ENCODE peak calls at places on chromosomes 3 and 15, in eight cellular contexts. G is AG09319, A is H9, M is choroid plexus epithelial cell, K is fibroblast of pulmonary artery, O is left ventricle myocardium inferior, T is fibroblast of lung, P is AG04449. I is an unnamed sample.
A peak's percentile ranks its signal among the peaks of the same experiment; 100 is the strongest.

GRCh38 chr3:140834266-140835037 is 107.2 kb upstream of the SLC25A36 start:
- DNase-seq in A (no peak), P (no peak), T (no peak), G (no peak), M (no peak), O (no peak), K (no peak), I (no peak)

GRCh38 chr15:63020128-63020527 is 22.4 kb upstream of the TPM1 start:
- DNase-seq in G (no peak), A (no peak), O (no peak), K (no peak), P (no peak), M (no peak), T (no peak), I (no peak)

GRCh38 chr3:140636452-140637138 is 41.3 kb upstream of the TRIM42 start:
- DNase-seq in O (no peak), A (no peak), M (peak; percentile 10), P (no peak), K (no peak), T (no peak), G (no peak), I (no peak)

GRCh38 chr15:23548071-23548470 is 17.4 kb upstream of the MKRN3 start:
- DNase-seq in G (no peak), O (no peak), A (no peak), M (no peak), K (no peak), T (no peak), P (no peak), I (no peak)

GRCh38 chr3:152213086-152213674 is 55.5 kb upstream of the MBNL1 start:
- DNase-seq in T (no peak), O (no peak), A (no peak), P (no peak), M (no peak), G (no peak), K (peak; percentile 30), I (no peak)

GRCh38 chr15:79455361-79455760 is 23.2 kb downstream of the MINAR1 start:
- DNase-seq in P (no peak), K (no peak), A (no peak), G (no peak), T (no peak), O (no peak), M (no peak), I (no peak)

GRCh38 chr15:29268706-29269484 is 727 bp downstream of the NSMCE3 start:
- DNase-seq in P (no peak), M (peak; percentile 40), T (peak; percentile 37), G (no peak), A (peak; percentile 57), K (peak; percentile 34), O (peak; percentile 14), I (no peak)

GRCh38 chr3:118968111-118968510 is 66.5 kb downstream of the IGSF11 start:
- DNase-seq in K (no peak), T (no peak), P (no peak), O (no peak), G (no peak), A (no peak), M (no peak), I (no peak)

GRCh38 chr3:124277516-124277890 is 285.6 kb upstream of the ROPN1 start:
- DNase-seq in P (no peak), O (no peak), A (no peak), M (peak; percentile 63), K (peak; percentile 67), G (no peak), T (no peak), I (no peak)

GRCh38 chr15:100525894-100526512 is 2.7 kb downstream of the CERS3 start:
- DNase-seq in G (no peak), A (no peak), P (no peak), K (no peak), T (no peak), O (peak; percentile 66), M (no peak), I (no peak)

GRCh38 chr3:24315991-24316390 is 178.7 kb downstream of the THRB start:
- DNase-seq in T (peak; percentile 45), A (no peak), M (peak; percentile 32), G (peak; percentile 44), O (no peak), P (no peak), K (peak; percentile 13), I (no peak)

GRCh38 chr3:64248247-64248646 is 23.0 kb upstream of the PRICKLE2 start:
- DNase-seq in M (no peak), O (no peak), T (no peak), G (no peak), A (no peak), K (no peak), P (no peak), I (no peak)

GRCh38 chr3:25107918-25108617 is 320.0 kb upstream of the RARB start:
- DNase-seq in P (no peak), T (no peak), M (no peak), G (no peak), K (no peak), A (no peak), O (no peak), I (no peak)

GRCh38 chr3:12287727-12288465 is 974 bp upstream of the PPARG start:
- DNase-seq in T (peak; percentile 47), M (peak; percentile 51), O (peak; percentile 56), A (peak; percentile 44), P (no peak), K (peak; percentile 57), G (no peak), I (peak; percentile 23)

GRCh38 chr3:105327662-105328337 is 38.9 kb upstream of the ALCAM start:
- DNase-seq in M (peak; percentile 29), O (no peak), G (peak; percentile 78), P (no peak), T (peak; percentile 58), A (no peak), K (peak; percentile 11), I (no peak)

GRCh38 chr3:151085889-151086483 is 522 bp downstream of the MED12L start:
- DNase-seq in A (peak; percentile 58), G (no peak), M (no peak), P (no peak), O (no peak), T (no peak), K (no peak), I (peak; percentile 51)

GRCh38 chr15:100939786-100940185 is 20.6 kb downstream of the LRRK1 start:
- DNase-seq in T (no peak), G (no peak), A (no peak), M (no peak), K (no peak), O (no peak), P (no peak), I (no peak)

GRCh38 chr3:60319179-60319858 is 931.9 kb downstream of the FHIT start:
- DNase-seq in K (no peak), T (no peak), M (no peak), A (no peak), P (no peak), G (no peak), O (no peak), I (no peak)

GRCh38 chr3:194312743-194313281 is 38.3 kb downstream of the CPN2 start:
- DNase-seq in O (no peak), A (no peak), T (peak; percentile 53), G (no peak), M (peak; percentile 89), K (peak; percentile 75), P (no peak), I (no peak)

GRCh38 chr15:57436166-57436565 is 59.9 kb downstream of the CGNL1 start:
- DNase-seq in M (no peak), T (no peak), G (no peak), P (no peak), O (no peak), A (no peak), K (no peak), I (no peak)

GRCh38 chr15:82103500-82103899 is 57.7 kb upstream of the MEX3B start:
- DNase-seq in K (no peak), M (no peak), P (no peak), T (no peak), A (no peak), O (no peak), G (no peak), I (no peak)
- TF ChIP-seq CTCF in K (peak; percentile 6), M (peak; percentile 46), P (peak; percentile 28), T (peak; percentile 8), A (peak; percentile 28), O (no peak), G (peak; percentile 12), I (no peak)

DNA sequence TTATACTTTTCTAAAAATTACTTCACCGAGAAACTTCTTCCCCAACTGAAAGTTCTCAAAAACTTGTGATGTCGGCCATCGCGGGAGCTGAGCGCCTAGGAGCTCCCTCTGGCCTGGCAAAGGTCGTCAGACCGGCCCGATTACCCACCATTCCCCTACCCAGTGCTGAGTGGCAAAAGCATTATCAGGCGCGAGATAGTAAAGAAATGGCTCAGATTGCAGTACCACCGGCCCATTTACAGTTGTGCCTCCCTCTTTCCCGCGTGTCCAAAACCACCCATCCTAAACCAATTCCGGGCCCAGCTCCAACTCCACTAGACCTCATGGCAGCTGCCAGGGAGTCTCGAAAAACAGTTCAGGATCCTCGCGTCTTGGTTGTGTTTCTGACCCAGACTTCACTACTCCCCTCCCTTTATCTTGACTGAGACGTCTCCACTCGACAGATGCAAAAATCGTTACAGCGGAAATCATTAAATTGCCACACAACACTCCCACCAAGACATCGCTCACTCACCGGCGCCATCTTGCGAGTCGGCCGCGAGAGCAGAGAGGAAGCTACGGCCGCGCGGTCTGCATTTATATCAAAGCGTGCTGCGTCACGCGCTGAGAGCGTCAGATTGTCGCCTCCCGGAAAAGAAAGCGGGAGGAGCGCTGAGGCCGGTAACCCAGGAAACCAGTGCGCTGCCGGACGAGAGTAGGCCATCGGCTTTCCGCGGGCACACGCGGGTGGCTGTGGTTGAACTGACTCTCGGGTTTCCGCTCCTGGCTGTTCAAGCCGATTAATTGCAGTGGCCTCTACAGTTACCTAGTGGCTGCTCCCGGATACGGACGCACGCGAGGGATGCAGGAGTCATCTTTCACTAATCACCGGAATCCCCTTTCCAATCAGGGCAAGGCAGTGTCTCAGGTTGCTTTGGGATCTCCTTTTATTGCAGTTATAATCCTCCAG is at the start of gene RPL22L1:
- DNase-seq in O (peak; percentile 93), P (peak; percentile 67), A (peak; percentile 94), M (peak; percentile 97), K (peak; percentile 97), G (peak; percentile 89), T (peak; percentile 96), I (peak; percentile 86)
- TF ChIP-seq CTCF in O (no peak), P (peak; percentile 33), A (no peak), M (peak; percentile 18), K (no peak), G (peak; percentile 26), T (peak; percentile 29), I (peak; percentile 18)

DNA sequence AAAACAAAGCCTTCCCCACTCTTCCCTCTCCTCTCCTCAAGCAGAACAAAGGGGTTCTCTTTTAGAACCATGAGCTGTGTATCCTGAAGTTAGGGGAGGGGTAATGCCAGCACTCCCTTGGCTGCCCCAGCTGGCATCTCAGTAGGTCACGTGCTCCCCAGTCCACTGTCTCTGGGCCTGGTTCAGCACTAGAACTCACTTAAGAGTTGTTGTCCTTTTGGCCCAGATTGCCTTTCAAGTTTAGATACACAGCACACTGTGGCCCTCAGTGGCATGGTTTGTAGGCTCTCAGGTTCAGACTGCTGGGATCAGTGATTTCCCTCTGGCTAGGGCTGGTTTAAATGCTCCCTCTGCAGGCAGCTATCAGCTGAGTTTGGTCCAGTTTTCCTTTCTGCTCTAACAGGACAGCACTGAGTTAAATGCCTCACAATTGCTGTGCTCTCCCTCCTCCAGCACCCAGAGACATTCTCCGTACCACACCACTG is 188.4 kb upstream of the ST8SIA2 start:
- DNase-seq in M (no peak), A (peak; percentile 72), T (no peak), K (no peak), O (peak; percentile 13), P (no peak), G (no peak), I (no peak)
- TF ChIP-seq CTCF in M (no peak), A (peak; percentile 59), T (no peak), K (no peak), O (peak; percentile 58), P (no peak), G (peak; percentile 20), I (no peak)

GRCh38 chr3:187709155-187709554 is 6.8 kb upstream of the RTP2 start:
- DNase-seq in O (no peak), G (no peak), A (peak; percentile 46), T (no peak), P (no peak), M (no peak), K (no peak), I (no peak)
- TF ChIP-seq CTCF in O (no peak), G (no peak), A (peak; percentile 55), T (no peak), P (no peak), M (peak; percentile 43), K (peak; percentile 6), I (no peak)

I was measured in neural crest cell.